ENCODE peak calls at places on chromosomes 16 and 17, in eight cellular contexts. A is adipocyte; F is activated CD4-positive, alpha-beta memory T cell treated with anti-CD3 and anti-CD28 coated beads, Interleukin-2, amount 10 ng/mL, durations not matched to agents 7 days and 5 days; B is sciatic nerve; N is fibroblast of the conjunctiva; E is H54; K is Right ventricle myocardium superior; D is left ventricle myocardium superior. J is an unnamed sample.

GRCh38 chr16:27426423-27427408 is 24.7 kb downstream of the IL21R start:
- DNase-seq in A (peak; percentile 55), F (peak; percentile 84), B (peak; percentile 60), N (peak; percentile 69), E (peak; percentile 73), K (no peak), D (no peak), J (no peak)

GRCh38 chr17:62592305-62593099 is 35.0 kb upstream of the MRC2 start:
- DNase-seq in A (no peak), F (no peak), B (no peak), N (no peak), E (no peak), K (no peak), D (no peak), J (no peak)

GRCh38 chr17:16988749-16989229 is 16.9 kb upstream of the TNFRSF13B start:
- DNase-seq in A (no peak), F (peak; percentile 54), B (no peak), N (no peak), E (no peak), K (no peak), D (no peak), J (no peak)

GRCh38 chr16:87963400-87963799 is 12.2 kb downstream of the BANP start:
- DNase-seq in A (peak; percentile 61), F (peak; percentile 78), B (no peak), N (no peak), E (peak; percentile 91), K (no peak), D (no peak), J (no peak)

GRCh38 chr16:11015607-11016006 is 71.2 kb downstream of the CLEC16A start:
- DNase-seq in A (no peak), F (no peak), B (no peak), N (no peak), E (no peak), K (no peak), D (no peak), J (no peak)

GRCh38 chr16:89701425-89702406 is at the start of gene SPATA2L:
- DNase-seq in A (peak; percentile 92), F (peak; percentile 96), B (peak; percentile 88), N (peak; percentile 23), E (peak; percentile 93), K (peak; percentile 93), D (peak; percentile 93), J (peak; percentile 89)

GRCh38 chr16:8621221-8621571 is 302 bp upstream of the METTL22 start:
- DNase-seq in A (no peak), F (no peak), B (no peak), N (no peak), E (no peak), K (no peak), D (no peak), J (no peak)

GRCh38 chr17:63950940-63951907 is 19.1 kb upstream of the CD79B start:
- DNase-seq in A (no peak), F (peak; percentile 53), B (no peak), N (no peak), E (no peak), K (no peak), D (no peak), J (no peak)

GRCh38 chr16:67987460-67988160 is 7.3 kb upstream of the DPEP3 start:
- DNase-seq in A (no peak), F (no peak), B (no peak), N (no peak), E (no peak), K (no peak), D (no peak), J (no peak)

GRCh38 chr16:51839697-51840462 is 688.8 kb upstream of the SALL1 start:
- DNase-seq in A (no peak), F (no peak), B (no peak), N (no peak), E (no peak), K (no peak), D (no peak), J (no peak)

GRCh38 chr16:88764080-88764479 is 20.9 kb downstream of the PIEZO1 start:
- DNase-seq in A (no peak), F (no peak), B (no peak), N (no peak), E (no peak), K (no peak), D (no peak), J (no peak)

GRCh38 chr16:11605564-11605886 is 18.8 kb upstream of the LITAF start:
- DNase-seq in A (no peak), F (no peak), B (no peak), N (no peak), E (no peak), K (no peak), D (no peak), J (no peak)

GRCh38 chr17:56594528-56595418 is 1.3 kb downstream of the NOG start:
- DNase-seq in A (peak; percentile 54), F (peak; percentile 28), B (no peak), N (no peak), E (peak; percentile 33), K (no peak), D (peak; percentile 34), J (peak; percentile 26)

GRCh38 chr16:87161822-87162676 is 155.1 kb downstream of the C16orf95 start:
- DNase-seq in A (no peak), F (peak; percentile 25), B (no peak), N (no peak), E (no peak), K (no peak), D (no peak), J (no peak)

GRCh38 chr17:64190468-64190867 is 60.5 kb upstream of the ERN1 start:
- DNase-seq in A (no peak), F (no peak), B (no peak), N (no peak), E (no peak), K (no peak), D (no peak), J (no peak)

GRCh38 chr16:71709231-71709781 is 15.2 kb downstream of the PHLPP2 start:
- DNase-seq in A (peak; percentile 71), F (no peak), B (no peak), N (peak; percentile 47), E (no peak), K (no peak), D (no peak), J (no peak)

GRCh38 chr16:24409045-24409444 is 130.3 kb upstream of the RBBP6 start:
- DNase-seq in A (no peak), F (no peak), B (no peak), N (no peak), E (peak; percentile 15), K (no peak), D (no peak), J (no peak)

GRCh38 chr17:40442392-40443195 is 656 bp upstream of the IGFBP4 start:
- DNase-seq in A (peak; percentile 52), F (no peak), B (peak; percentile 86), N (no peak), E (no peak), K (peak; percentile 80), D (peak; percentile 80), J (peak; percentile 76)